ENCODE peak calls at places on chromosomes 16 and 17, in nine cellular contexts. One of them, this sample, is unnamed.

GRCh38 chr16:27228621-27229501 is 25.5 kb downstream of the KDM8 start:
- DNase-seq in heart left ventricle: peak; percentile 61
- DNase-seq in AG10803: no peak
- DNase-seq in fibroblast of lung: no peak
- DNase-seq in astrocyte of the cerebellum: no peak
- DNase-seq in sigmoid colon: peak; percentile 64
- DNase-seq in brain microvascular endothelial cell: no peak
- DNase-seq in vagina: no peak
- DNase-seq in GM23338: no peak
- DNase-seq in this sample: no peak

GRCh38 chr17:2438823-2439222 is 38.0 kb upstream of the MNT start:
- DNase-seq in heart left ventricle: no peak
- DNase-seq in AG10803: peak; percentile 12
- DNase-seq in fibroblast of lung: peak; percentile 85
- DNase-seq in astrocyte of the cerebellum: peak; percentile 39
- DNase-seq in sigmoid colon: no peak
- DNase-seq in brain microvascular endothelial cell: peak; percentile 86
- DNase-seq in vagina: no peak
- DNase-seq in GM23338: no peak
- DNase-seq in this sample: peak; percentile 81

GRCh38 chr16:58814348-58814801 is 80.3 kb upstream of the GOT2 start:
- DNase-seq in heart left ventricle: peak; percentile 32
- DNase-seq in AG10803: peak; percentile 42
- DNase-seq in fibroblast of lung: peak; percentile 56
- DNase-seq in astrocyte of the cerebellum: peak; percentile 15
- DNase-seq in sigmoid colon: no peak
- DNase-seq in brain microvascular endothelial cell: peak; percentile 12
- DNase-seq in vagina: no peak
- DNase-seq in GM23338: peak; percentile 77
- DNase-seq in this sample: peak; percentile 29

GRCh38 chr17:67624886-67625656 is 92.7 kb upstream of the NOL11 start:
- DNase-seq in heart left ventricle: no peak
- DNase-seq in AG10803: no peak
- DNase-seq in fibroblast of lung: no peak
- DNase-seq in astrocyte of the cerebellum: no peak
- DNase-seq in sigmoid colon: no peak
- DNase-seq in brain microvascular endothelial cell: no peak
- DNase-seq in vagina: no peak
- DNase-seq in GM23338: peak; percentile 33
- DNase-seq in this sample: no peak

GRCh38 chr17:79595956-79596355 is 14.9 kb downstream of the RBFOX3 start:
- DNase-seq in heart left ventricle: no peak
- DNase-seq in AG10803: no peak
- DNase-seq in fibroblast of lung: no peak
- DNase-seq in astrocyte of the cerebellum: no peak
- DNase-seq in sigmoid colon: no peak
- DNase-seq in brain microvascular endothelial cell: no peak
- DNase-seq in vagina: no peak
- DNase-seq in GM23338: no peak
- DNase-seq in this sample: no peak

GRCh38 chr17:31494259-31495048 is 103.0 kb downstream of the RAB11FIP4 start:
- DNase-seq in heart left ventricle: no peak
- DNase-seq in AG10803: no peak
- DNase-seq in fibroblast of lung: no peak
- DNase-seq in astrocyte of the cerebellum: no peak
- DNase-seq in sigmoid colon: no peak
- DNase-seq in brain microvascular endothelial cell: no peak
- DNase-seq in vagina: no peak
- DNase-seq in GM23338: no peak
- DNase-seq in this sample: no peak

GRCh38 chr17:36837193-36837592 is 100.1 kb upstream of the LHX1 start:
- DNase-seq in heart left ventricle: no peak
- DNase-seq in AG10803: no peak
- DNase-seq in fibroblast of lung: no peak
- DNase-seq in astrocyte of the cerebellum: no peak
- DNase-seq in sigmoid colon: no peak
- DNase-seq in brain microvascular endothelial cell: no peak
- DNase-seq in vagina: no peak
- DNase-seq in GM23338: no peak
- DNase-seq in this sample: no peak

GRCh38 chr16:57341441-57342303 is 16.9 kb upstream of the CCL22 start:
- DNase-seq in heart left ventricle: no peak
- DNase-seq in AG10803: peak; percentile 96
- DNase-seq in fibroblast of lung: peak; percentile 76
- DNase-seq in astrocyte of the cerebellum: peak; percentile 81
- DNase-seq in sigmoid colon: no peak
- DNase-seq in brain microvascular endothelial cell: peak; percentile 80
- DNase-seq in vagina: no peak
- DNase-seq in GM23338: no peak
- DNase-seq in this sample: peak; percentile 96

GRCh38 chr17:46977348-46977747 is 1.7 kb downstream of the RPRML start:
- DNase-seq in heart left ventricle: no peak
- DNase-seq in AG10803: no peak
- DNase-seq in fibroblast of lung: peak; percentile 16
- DNase-seq in astrocyte of the cerebellum: no peak
- DNase-seq in sigmoid colon: no peak
- DNase-seq in brain microvascular endothelial cell: no peak
- DNase-seq in vagina: no peak
- DNase-seq in GM23338: peak; percentile 97
- DNase-seq in this sample: peak; percentile 18

GRCh38 chr16:67197704-67198103 is 1.2 kb upstream of the ELMO3 start:
- DNase-seq in heart left ventricle: no peak
- DNase-seq in AG10803: no peak
- DNase-seq in fibroblast of lung: no peak
- DNase-seq in astrocyte of the cerebellum: no peak
- DNase-seq in sigmoid colon: no peak
- DNase-seq in brain microvascular endothelial cell: no peak
- DNase-seq in vagina: no peak
- DNase-seq in GM23338: no peak
- DNase-seq in this sample: no peak

GRCh38 chr16:67200491-67200890 is 1.6 kb downstream of the ELMO3 start:
- DNase-seq in heart left ventricle: no peak
- DNase-seq in AG10803: no peak
- DNase-seq in fibroblast of lung: no peak
- DNase-seq in astrocyte of the cerebellum: no peak
- DNase-seq in sigmoid colon: no peak
- DNase-seq in brain microvascular endothelial cell: no peak
- DNase-seq in vagina: no peak
- DNase-seq in GM23338: no peak
- DNase-seq in this sample: no peak

GRCh38 chr16:67198238-67198734 is 645 bp upstream of the ELMO3 start:
- DNase-seq in heart left ventricle: no peak
- DNase-seq in AG10803: peak; percentile 42
- DNase-seq in fibroblast of lung: peak; percentile 54
- DNase-seq in astrocyte of the cerebellum: no peak
- DNase-seq in sigmoid colon: no peak
- DNase-seq in brain microvascular endothelial cell: no peak
- DNase-seq in vagina: no peak
- DNase-seq in GM23338: peak; percentile 68
- DNase-seq in this sample: peak; percentile 51

GRCh38 chr16:67199808-67200198 is 872 bp downstream of the ELMO3 start:
- DNase-seq in heart left ventricle: no peak
- DNase-seq in AG10803: no peak
- DNase-seq in fibroblast of lung: no peak
- DNase-seq in astrocyte of the cerebellum: no peak
- DNase-seq in sigmoid colon: no peak
- DNase-seq in brain microvascular endothelial cell: no peak
- DNase-seq in vagina: no peak
- DNase-seq in GM23338: peak; percentile 82
- DNase-seq in this sample: no peak

DNA sequence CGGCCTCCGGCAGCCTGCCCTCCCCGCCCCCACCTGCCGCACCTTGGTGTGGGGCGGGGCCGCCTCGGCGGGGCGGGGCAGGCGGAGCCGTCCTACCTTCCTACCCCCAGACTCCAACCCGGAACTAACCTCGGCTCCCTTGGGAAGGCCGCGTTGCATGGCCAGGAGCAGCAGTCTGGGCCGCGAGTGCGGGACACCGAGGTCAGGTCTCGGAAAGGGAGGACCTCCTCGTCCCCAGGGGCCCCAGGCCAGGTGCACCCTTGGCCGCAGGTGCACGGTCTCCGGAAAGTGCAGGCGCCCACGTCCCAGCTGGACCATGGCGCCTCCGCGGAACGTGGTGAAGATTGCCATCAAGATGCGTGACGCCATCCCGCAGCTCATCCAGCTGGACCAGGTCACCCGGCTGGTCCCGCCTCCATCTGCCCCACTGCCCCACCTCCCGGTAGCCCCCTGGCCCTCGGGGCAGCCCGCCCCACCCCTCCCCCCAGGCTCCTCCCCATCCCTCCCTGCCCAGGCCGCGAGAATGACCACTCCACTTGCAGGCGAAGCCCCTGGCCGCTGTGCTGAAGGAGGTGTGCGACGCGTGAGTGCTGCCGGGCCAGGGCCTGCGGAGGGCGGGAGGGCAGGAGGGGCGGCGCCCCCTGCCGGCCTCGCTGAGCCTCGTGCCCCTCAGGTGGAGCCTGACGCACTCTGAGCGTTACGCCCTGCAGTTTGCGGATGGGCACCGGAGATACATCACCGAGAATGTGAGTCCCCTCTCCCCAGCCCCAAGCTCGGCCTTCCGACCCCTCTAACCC is at the start of gene ELMO3:
- DNase-seq in heart left ventricle: no peak
- DNase-seq in AG10803: no peak
- DNase-seq in fibroblast of lung: no peak
- DNase-seq in astrocyte of the cerebellum: no peak
- DNase-seq in sigmoid colon: no peak
- DNase-seq in brain microvascular endothelial cell: no peak
- DNase-seq in vagina: no peak
- DNase-seq in GM23338: peak; percentile 89
- DNase-seq in this sample: no peak
- TF ChIP-seq CTCF in heart left ventricle: no peak
- TF ChIP-seq CTCF in AG10803: peak; percentile 42
- TF ChIP-seq CTCF in fibroblast of lung: no peak
- TF ChIP-seq CTCF in astrocyte of the cerebellum: peak; percentile 34
- TF ChIP-seq CTCF in sigmoid colon: peak; percentile 19
- TF ChIP-seq CTCF in brain microvascular endothelial cell: peak; percentile 47
- TF ChIP-seq CTCF in vagina: no peak
- TF ChIP-seq CTCF in GM23338: peak; percentile 52
- TF ChIP-seq CTCF in this sample: peak; percentile 32

DNA sequence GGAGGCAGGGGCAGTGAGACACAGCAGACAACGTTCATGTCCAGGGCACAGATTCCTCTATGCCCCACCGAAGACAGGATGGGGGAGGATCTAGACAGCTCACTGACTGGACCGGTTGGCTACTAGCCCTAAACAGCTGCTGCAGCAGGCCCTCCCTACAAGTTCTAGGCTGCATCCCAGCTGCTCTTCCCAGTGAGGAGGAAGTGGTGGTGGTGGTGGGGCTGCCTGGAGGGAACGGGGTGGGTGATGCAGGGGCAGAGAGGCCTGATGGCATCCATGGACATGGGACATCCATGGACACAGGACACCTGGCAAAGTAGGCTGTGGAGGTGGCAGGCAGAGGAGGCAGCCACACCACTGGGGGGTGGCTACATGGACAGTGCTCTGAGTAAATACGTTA is 18.3 kb downstream of the SPHK1 start:
- DNase-seq in heart left ventricle: no peak
- DNase-seq in AG10803: no peak
- DNase-seq in fibroblast of lung: no peak
- DNase-seq in astrocyte of the cerebellum: no peak
- DNase-seq in sigmoid colon: no peak
- DNase-seq in brain microvascular endothelial cell: no peak
- DNase-seq in vagina: no peak
- DNase-seq in GM23338: no peak
- DNase-seq in this sample: no peak
- H3K4me3 ChIP-seq in heart left ventricle: no peak overlapping the region
- H3K4me3 ChIP-seq in AG10803: no peak overlapping the region
- H3K4me3 ChIP-seq in fibroblast of lung: no peak overlapping the region
- H3K4me3 ChIP-seq in astrocyte of the cerebellum: no peak overlapping the region
- H3K4me3 ChIP-seq in sigmoid colon: no peak overlapping the region
- H3K4me3 ChIP-seq in brain microvascular endothelial cell: no peak overlapping the region
- H3K4me3 ChIP-seq in vagina: no peak overlapping the region
- H3K4me3 ChIP-seq in GM23338: no peak overlapping the region
- H3K4me3 ChIP-seq in this sample: no peak overlapping the region

GRCh38 chr17:4584125-4584834 is at the start of gene SMTNL2:
- DNase-seq in heart left ventricle: no peak
- DNase-seq in AG10803: no peak
- DNase-seq in fibroblast of lung: no peak
- DNase-seq in astrocyte of the cerebellum: no peak
- DNase-seq in sigmoid colon: peak; percentile 73
- DNase-seq in brain microvascular endothelial cell: no peak
- DNase-seq in vagina: no peak
- DNase-seq in GM23338: peak; percentile 51
- DNase-seq in this sample: no peak

GRCh38 chr17:4586043-4586442 is 1.7 kb downstream of the SMTNL2 start:
- DNase-seq in heart left ventricle: no peak
- DNase-seq in AG10803: no peak
- DNase-seq in fibroblast of lung: no peak
- DNase-seq in astrocyte of the cerebellum: no peak
- DNase-seq in sigmoid colon: peak; percentile 58
- DNase-seq in brain microvascular endothelial cell: no peak
- DNase-seq in vagina: no peak
- DNase-seq in GM23338: no peak
- DNase-seq in this sample: no peak

GRCh38 chr17:4585203-4585939 is 1.0 kb downstream of the SMTNL2 start:
- DNase-seq in heart left ventricle: no peak
- DNase-seq in AG10803: no peak
- DNase-seq in fibroblast of lung: no peak
- DNase-seq in astrocyte of the cerebellum: no peak
- DNase-seq in sigmoid colon: no peak
- DNase-seq in brain microvascular endothelial cell: no peak
- DNase-seq in vagina: no peak
- DNase-seq in GM23338: no peak
- DNase-seq in this sample: no peak

GRCh38 chr17:4583796-4584124 is 569 bp upstream of the SMTNL2 start:
- DNase-seq in heart left ventricle: no peak
- DNase-seq in AG10803: no peak
- DNase-seq in fibroblast of lung: no peak
- DNase-seq in astrocyte of the cerebellum: no peak
- DNase-seq in sigmoid colon: no peak
- DNase-seq in brain microvascular endothelial cell: no peak
- DNase-seq in vagina: no peak
- DNase-seq in GM23338: peak; percentile 74
- DNase-seq in this sample: no peak

DNA sequence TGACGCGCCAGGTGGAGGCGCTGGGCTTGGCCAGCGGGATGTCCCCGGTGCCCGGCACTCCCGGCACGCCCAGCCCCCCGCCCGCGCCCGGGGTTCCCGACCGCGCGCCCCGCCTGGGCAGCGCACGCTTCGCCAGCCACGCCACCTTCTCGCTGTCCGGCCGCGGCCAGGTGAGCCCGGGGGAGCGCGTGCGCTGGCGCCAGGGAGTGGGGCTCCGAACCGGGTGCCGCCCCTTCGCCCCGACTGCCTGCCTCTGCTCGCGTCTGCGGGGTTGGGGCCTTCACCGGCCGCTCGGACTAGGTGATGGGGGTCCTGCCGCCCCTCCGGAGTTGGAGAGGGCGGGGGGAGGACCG is 482 bp downstream of the SMTNL2 start:
- DNase-seq in heart left ventricle: no peak
- DNase-seq in AG10803: no peak
- DNase-seq in fibroblast of lung: no peak
- DNase-seq in astrocyte of the cerebellum: no peak
- DNase-seq in sigmoid colon: no peak
- DNase-seq in brain microvascular endothelial cell: no peak
- DNase-seq in vagina: no peak
- DNase-seq in GM23338: peak; percentile 52
- DNase-seq in this sample: no peak
- TF ChIP-seq CTCF in heart left ventricle: no peak
- TF ChIP-seq CTCF in AG10803: no peak
- TF ChIP-seq CTCF in fibroblast of lung: no peak
- TF ChIP-seq CTCF in astrocyte of the cerebellum: no peak
- TF ChIP-seq CTCF in sigmoid colon: no peak
- TF ChIP-seq CTCF in brain microvascular endothelial cell: no peak
- TF ChIP-seq CTCF in vagina: no peak
- TF ChIP-seq CTCF in GM23338: no peak
- TF ChIP-seq CTCF in this sample: no peak

GRCh38 chr16:25013049-25013448 is 2.1 kb downstream of the ARHGAP17 start:
- DNase-seq in heart left ventricle: no peak
- DNase-seq in AG10803: no peak
- DNase-seq in fibroblast of lung: no peak
- DNase-seq in astrocyte of the cerebellum: no peak
- DNase-seq in sigmoid colon: no peak
- DNase-seq in brain microvascular endothelial cell: no peak
- DNase-seq in vagina: no peak
- DNase-seq in GM23338: no peak
- DNase-seq in this sample: no peak
- H3K4me3 ChIP-seq in heart left ventricle: peak overlapping the region; percentile 89
- H3K4me3 ChIP-seq in AG10803: peak overlapping the region; percentile 91
- H3K4me3 ChIP-seq in fibroblast of lung: peak overlapping the region; percentile 73
- H3K4me3 ChIP-seq in astrocyte of the cerebellum: no peak overlapping the region
- H3K4me3 ChIP-seq in sigmoid colon: no peak overlapping the region
- H3K4me3 ChIP-seq in brain microvascular endothelial cell: peak overlapping the region; percentile 9
- H3K4me3 ChIP-seq in vagina: peak overlapping the region; percentile 81
- H3K4me3 ChIP-seq in GM23338: no peak overlapping the region
- H3K4me3 ChIP-seq in this sample: no peak overlapping the region